ENCODE peak calls at places on chromosome 6, in ten cellular contexts. One of them, this sample, is unnamed. For H3K27me3, the result is how much of the 10 kb centered on the place peaks cover.

GRCh38 chr6:170049641-170050491 is 241.0 kb downstream of the DLL1 start:
- DNase-seq in pancreas: peak
- DNase-seq in RWPE2: peak
- DNase-seq in IMR-90: peak
- DNase-seq in transverse colon: peak
- DNase-seq in fibroblast of lung: peak
- DNase-seq in hepatocyte: peak
- DNase-seq in upper lobe of right lung: peak
- DNase-seq in endothelial cell of umbilical vein: no peak
- DNase-seq in ovary: peak
- DNase-seq in this sample: peak

GRCh38 chr6:15524736-15525401 is 138.0 kb downstream of the DTNBP1 start:
- DNase-seq in ovary: no peak
- DNase-seq in IMR-90: no peak
- DNase-seq in hepatocyte: no peak
- DNase-seq in pancreas: no peak
- DNase-seq in RWPE2: no peak
- DNase-seq in transverse colon: no peak
- DNase-seq in endothelial cell of umbilical vein: no peak
- DNase-seq in fibroblast of lung: no peak
- DNase-seq in upper lobe of right lung: peak
- DNase-seq in this sample: no peak

GRCh38 chr6:170080169-170080827 is 210.6 kb downstream of the DLL1 start:
- DNase-seq in RWPE2: peak
- DNase-seq in pancreas: no peak
- DNase-seq in upper lobe of right lung: no peak
- DNase-seq in hepatocyte: no peak
- DNase-seq in fibroblast of lung: no peak
- DNase-seq in endothelial cell of umbilical vein: no peak
- DNase-seq in transverse colon: peak
- DNase-seq in IMR-90: no peak
- DNase-seq in ovary: no peak
- DNase-seq in this sample: peak

GRCh38 chr6:3722211-3722621 is 29.3 kb downstream of the PXDC1 start:
- DNase-seq in hepatocyte: no peak
- DNase-seq in endothelial cell of umbilical vein: no peak
- DNase-seq in RWPE2: no peak
- DNase-seq in pancreas: no peak
- DNase-seq in fibroblast of lung: peak
- DNase-seq in upper lobe of right lung: no peak
- DNase-seq in transverse colon: no peak
- DNase-seq in IMR-90: peak
- DNase-seq in ovary: no peak
- DNase-seq in this sample: no peak

GRCh38 chr6:11098009-11098408 is 4.4 kb downstream of the SMIM13 start:
- DNase-seq in upper lobe of right lung: no peak
- DNase-seq in ovary: no peak
- DNase-seq in transverse colon: no peak
- DNase-seq in IMR-90: no peak
- DNase-seq in fibroblast of lung: no peak
- DNase-seq in RWPE2: no peak
- DNase-seq in endothelial cell of umbilical vein: no peak
- DNase-seq in pancreas: no peak
- DNase-seq in hepatocyte: peak
- DNase-seq in this sample: no peak

GRCh38 chr6:125511809-125512341 is 210.1 kb upstream of the HDDC2 start:
- DNase-seq in ovary: no peak
- DNase-seq in RWPE2: no peak
- DNase-seq in transverse colon: no peak
- DNase-seq in endothelial cell of umbilical vein: peak
- DNase-seq in upper lobe of right lung: no peak
- DNase-seq in hepatocyte: no peak
- DNase-seq in fibroblast of lung: peak
- DNase-seq in IMR-90: no peak
- DNase-seq in pancreas: no peak
- DNase-seq in this sample: no peak

GRCh38 chr6:168354338-168354737 is 34.8 kb upstream of the DACT2 start:
- DNase-seq in transverse colon: no peak
- DNase-seq in hepatocyte: no peak
- DNase-seq in RWPE2: no peak
- DNase-seq in upper lobe of right lung: no peak
- DNase-seq in IMR-90: no peak
- DNase-seq in pancreas: no peak
- DNase-seq in endothelial cell of umbilical vein: no peak
- DNase-seq in fibroblast of lung: no peak
- DNase-seq in ovary: no peak
- DNase-seq in this sample: no peak

GRCh38 chr6:100446115-100446921 is 18.4 kb downstream of the SIM1 start:
- DNase-seq in ovary: no peak
- DNase-seq in RWPE2: no peak
- DNase-seq in pancreas: no peak
- DNase-seq in transverse colon: no peak
- DNase-seq in fibroblast of lung: no peak
- DNase-seq in endothelial cell of umbilical vein: peak
- DNase-seq in hepatocyte: no peak
- DNase-seq in upper lobe of right lung: no peak
- DNase-seq in IMR-90: no peak
- DNase-seq in this sample: no peak

GRCh38 chr6:168716581-168716980 is 275.6 kb downstream of the SMOC2 start:
- DNase-seq in IMR-90: no peak
- DNase-seq in RWPE2: no peak
- DNase-seq in fibroblast of lung: no peak
- DNase-seq in upper lobe of right lung: no peak
- DNase-seq in ovary: no peak
- DNase-seq in transverse colon: no peak
- DNase-seq in endothelial cell of umbilical vein: no peak
- DNase-seq in hepatocyte: no peak
- DNase-seq in pancreas: no peak
- DNase-seq in this sample: no peak

GRCh38 chr6:152096863-152097496 is 289.5 kb downstream of the ESR1 start:
- DNase-seq in upper lobe of right lung: no peak
- DNase-seq in IMR-90: peak
- DNase-seq in hepatocyte: no peak
- DNase-seq in fibroblast of lung: peak
- DNase-seq in ovary: no peak
- DNase-seq in RWPE2: no peak
- DNase-seq in endothelial cell of umbilical vein: peak
- DNase-seq in pancreas: no peak
- DNase-seq in transverse colon: no peak
- DNase-seq in this sample: no peak
- TF ChIP-seq CTCF in upper lobe of right lung: no peak
- TF ChIP-seq CTCF in IMR-90: peak
- TF ChIP-seq CTCF in hepatocyte: peak
- TF ChIP-seq CTCF in fibroblast of lung: peak
- TF ChIP-seq CTCF in ovary: no peak
- TF ChIP-seq CTCF in RWPE2: peak
- TF ChIP-seq CTCF in endothelial cell of umbilical vein: no peak
- TF ChIP-seq CTCF in pancreas: no peak
- TF ChIP-seq CTCF in transverse colon: no peak
- TF ChIP-seq CTCF in this sample: no peak

GRCh38 chr6:108581932-108582500 is 21.3 kb downstream of the FOXO3 start:
- DNase-seq in fibroblast of lung: no peak
- DNase-seq in endothelial cell of umbilical vein: no peak
- DNase-seq in IMR-90: peak
- DNase-seq in upper lobe of right lung: no peak
- DNase-seq in hepatocyte: no peak
- DNase-seq in transverse colon: no peak
- DNase-seq in RWPE2: no peak
- DNase-seq in pancreas: no peak
- DNase-seq in ovary: no peak
- DNase-seq in this sample: no peak
- H3K27ac ChIP-seq in fibroblast of lung: peak
- H3K27ac ChIP-seq in endothelial cell of umbilical vein: peak
- H3K27ac ChIP-seq in IMR-90: peak
- H3K27ac ChIP-seq in upper lobe of right lung: peak
- H3K27ac ChIP-seq in hepatocyte: peak
- H3K27ac ChIP-seq in transverse colon: peak
- H3K27ac ChIP-seq in RWPE2: peak
- H3K27ac ChIP-seq in pancreas: no peak
- H3K27ac ChIP-seq in ovary: no peak
- H3K27ac ChIP-seq in this sample: peak

GRCh38 chr6:1396952-1397868 is 7.8 kb downstream of the FOXF2 start:
- DNase-seq in fibroblast of lung: peak
- DNase-seq in IMR-90: peak
- DNase-seq in ovary: peak
- DNase-seq in RWPE2: no peak
- DNase-seq in transverse colon: peak
- DNase-seq in endothelial cell of umbilical vein: peak
- DNase-seq in hepatocyte: peak
- DNase-seq in pancreas: peak
- DNase-seq in upper lobe of right lung: peak
- DNase-seq in this sample: peak

GRCh38 chr6:1402369-1402768 is 13.0 kb downstream of the FOXF2 start:
- DNase-seq in IMR-90: no peak
- DNase-seq in fibroblast of lung: no peak
- DNase-seq in pancreas: no peak
- DNase-seq in upper lobe of right lung: no peak
- DNase-seq in endothelial cell of umbilical vein: no peak
- DNase-seq in transverse colon: no peak
- DNase-seq in RWPE2: no peak
- DNase-seq in ovary: no peak
- DNase-seq in hepatocyte: no peak
- DNase-seq in this sample: no peak

GRCh38 chr6:1399085-1399780 is 9.9 kb downstream of the FOXF2 start:
- DNase-seq in pancreas: no peak
- DNase-seq in upper lobe of right lung: no peak
- DNase-seq in IMR-90: no peak
- DNase-seq in RWPE2: no peak
- DNase-seq in endothelial cell of umbilical vein: no peak
- DNase-seq in fibroblast of lung: no peak
- DNase-seq in ovary: no peak
- DNase-seq in hepatocyte: no peak
- DNase-seq in transverse colon: no peak
- DNase-seq in this sample: no peak

GRCh38 chr6:1402868-1403267 is 13.5 kb downstream of the FOXF2 start:
- DNase-seq in upper lobe of right lung: no peak
- DNase-seq in RWPE2: no peak
- DNase-seq in pancreas: no peak
- DNase-seq in ovary: no peak
- DNase-seq in hepatocyte: no peak
- DNase-seq in IMR-90: no peak
- DNase-seq in endothelial cell of umbilical vein: no peak
- DNase-seq in transverse colon: no peak
- DNase-seq in fibroblast of lung: no peak
- DNase-seq in this sample: no peak

DNA sequence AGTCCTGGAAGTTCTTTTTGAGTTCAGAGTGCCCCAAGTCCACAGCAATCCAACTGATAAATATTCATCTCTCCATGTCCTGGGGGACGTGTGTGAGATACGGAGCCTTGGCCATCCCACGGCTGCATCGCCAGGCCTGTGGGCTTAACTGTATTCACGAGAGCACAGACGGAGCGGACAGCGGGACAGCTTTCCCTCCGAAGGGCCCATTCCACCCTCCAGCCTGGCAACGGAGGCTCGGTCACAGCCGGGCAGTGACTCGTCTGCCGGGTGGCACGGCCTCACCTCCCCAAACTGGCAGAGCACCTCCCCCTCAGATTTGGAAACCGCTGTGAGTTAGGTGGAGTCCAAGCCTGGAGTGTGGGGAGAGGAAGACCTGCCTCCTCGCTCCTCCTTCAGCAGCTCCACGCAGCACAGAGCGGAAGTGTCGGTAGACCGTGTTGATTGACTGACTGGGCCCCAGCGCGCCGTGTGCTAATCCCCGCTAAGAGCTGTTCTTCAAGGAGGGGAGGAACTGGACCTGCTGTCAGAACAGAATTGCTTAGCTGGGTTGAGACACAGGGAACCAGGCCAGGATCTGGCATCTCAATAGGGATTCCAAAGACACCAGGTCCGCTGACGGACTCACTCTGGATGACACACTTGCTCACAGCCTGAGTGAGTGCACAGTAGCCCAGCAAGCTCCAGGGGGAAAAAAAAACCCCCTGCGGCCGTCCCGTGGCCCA is 10.9 kb downstream of the FOXF2 start:
- DNase-seq in endothelial cell of umbilical vein: no peak
- DNase-seq in transverse colon: no peak
- DNase-seq in IMR-90: no peak
- DNase-seq in upper lobe of right lung: no peak
- DNase-seq in fibroblast of lung: no peak
- DNase-seq in pancreas: no peak
- DNase-seq in RWPE2: no peak
- DNase-seq in hepatocyte: no peak
- DNase-seq in ovary: no peak
- DNase-seq in this sample: no peak
- H3K27me3 ChIP-seq in endothelial cell of umbilical vein: under half
- H3K27me3 ChIP-seq in transverse colon: half or more
- H3K27me3 ChIP-seq in IMR-90: under half
- H3K27me3 ChIP-seq in upper lobe of right lung: under half
- H3K27me3 ChIP-seq in fibroblast of lung: under half
- H3K27me3 ChIP-seq in pancreas: under half
- H3K27me3 ChIP-seq in RWPE2: under half
- H3K27me3 ChIP-seq in hepatocyte: under half
- H3K27me3 ChIP-seq in ovary: under half
- H3K27me3 ChIP-seq in this sample: under half

GRCh38 chr6:36128793-36129192 is 1.5 kb upstream of the MAPK13 start:
- DNase-seq in endothelial cell of umbilical vein: no peak
- DNase-seq in fibroblast of lung: no peak
- DNase-seq in upper lobe of right lung: no peak
- DNase-seq in transverse colon: no peak
- DNase-seq in pancreas: no peak
- DNase-seq in hepatocyte: no peak
- DNase-seq in RWPE2: no peak
- DNase-seq in IMR-90: no peak
- DNase-seq in ovary: no peak
- DNase-seq in this sample: no peak

GRCh38 chr6:36132221-36132895 is 2.0 kb downstream of the MAPK13 start:
- DNase-seq in fibroblast of lung: no peak
- DNase-seq in hepatocyte: no peak
- DNase-seq in IMR-90: no peak
- DNase-seq in transverse colon: no peak
- DNase-seq in endothelial cell of umbilical vein: no peak
- DNase-seq in RWPE2: no peak
- DNase-seq in pancreas: no peak
- DNase-seq in upper lobe of right lung: no peak
- DNase-seq in ovary: no peak
- DNase-seq in this sample: no peak

GRCh38 chr6:36129889-36130671 is at the start of gene MAPK13:
- DNase-seq in IMR-90: peak
- DNase-seq in upper lobe of right lung: peak
- DNase-seq in transverse colon: peak
- DNase-seq in RWPE2: no peak
- DNase-seq in endothelial cell of umbilical vein: peak
- DNase-seq in hepatocyte: peak
- DNase-seq in ovary: no peak
- DNase-seq in pancreas: peak
- DNase-seq in fibroblast of lung: no peak
- DNase-seq in this sample: peak

GRCh38 chr6:36131517-36132220 is 1.4 kb downstream of the MAPK13 start:
- DNase-seq in IMR-90: peak
- DNase-seq in hepatocyte: peak
- DNase-seq in fibroblast of lung: peak
- DNase-seq in upper lobe of right lung: peak
- DNase-seq in RWPE2: no peak
- DNase-seq in endothelial cell of umbilical vein: peak
- DNase-seq in transverse colon: peak
- DNase-seq in ovary: peak
- DNase-seq in pancreas: peak
- DNase-seq in this sample: no peak

GRCh38 chr6:36130672-36131516 is 581 bp downstream of the MAPK13 start:
- DNase-seq in transverse colon: peak
- DNase-seq in RWPE2: no peak
- DNase-seq in fibroblast of lung: no peak
- DNase-seq in hepatocyte: peak
- DNase-seq in IMR-90: no peak
- DNase-seq in upper lobe of right lung: peak
- DNase-seq in endothelial cell of umbilical vein: no peak
- DNase-seq in pancreas: peak
- DNase-seq in ovary: peak
- DNase-seq in this sample: peak
- TF ChIP-seq CTCF in transverse colon: peak
- TF ChIP-seq CTCF in RWPE2: peak
- TF ChIP-seq CTCF in fibroblast of lung: no peak
- TF ChIP-seq CTCF in hepatocyte: peak
- TF ChIP-seq CTCF in IMR-90: no peak
- TF ChIP-seq CTCF in upper lobe of right lung: peak
- TF ChIP-seq CTCF in endothelial cell of umbilical vein: no peak
- TF ChIP-seq CTCF in pancreas: no peak
- TF ChIP-seq CTCF in ovary: no peak
- TF ChIP-seq CTCF in this sample: no peak